ENCODE peak calls at places on chromosomes 1 and 21, in six cellular contexts. H is CD8-positive, alpha-beta T cell; D is brain microvascular endothelial cell; P is Peyer's patch; N is cardiac fibroblast; W is fibroblast of the aortic adventitia. M is an unnamed sample.

GRCh38 chr1:1183221-1183747 is 9.6 kb downstream of the TTLL10 start:
- DNase-seq in W (no peak), H (no peak), P (peak; percentile 42), N (no peak), D (no peak), M (no peak)

GRCh38 chr1:214670098-214670497 is 67.1 kb downstream of the CENPF start:
- DNase-seq in D (peak; percentile 91), P (no peak), H (no peak), N (peak; percentile 91), W (peak; percentile 72), M (no peak)

GRCh38 chr1:151036356-151036755 is at the start of gene BNIPL:
- DNase-seq in P (no peak), N (no peak), D (no peak), H (no peak), W (no peak), M (no peak)

GRCh38 chr1:208216062-208216461 is 28.1 kb downstream of the PLXNA2 start:
- DNase-seq in N (peak; percentile 58), H (no peak), W (peak; percentile 45), D (peak; percentile 57), P (no peak), M (no peak)

GRCh38 chr1:29256979-29257804 is 20.9 kb downstream of the PTPRU start:
- DNase-seq in H (no peak), W (peak; percentile 69), D (peak; percentile 53), P (peak; percentile 48), N (peak; percentile 66), M (peak; percentile 64)

GRCh38 chr1:2413495-2414296 is 1.3 kb upstream of the PEX10 start:
- DNase-seq in W (no peak), N (no peak), H (peak; percentile 16), P (peak; percentile 60), D (no peak), M (no peak)

GRCh38 chr1:185157599-185158469 is 867 bp downstream of the SWT1 start:
- DNase-seq in D (no peak), H (peak; percentile 14), N (peak; percentile 8), W (peak; percentile 17), P (no peak), M (no peak)

GRCh38 chr1:30892671-30893073 is 15.9 kb downstream of the SDC3 start:
- DNase-seq in N (peak; percentile 23), D (no peak), H (no peak), P (peak; percentile 64), W (no peak), M (no peak)

GRCh38 chr1:215845224-215845902 is 278.3 kb downstream of the KCTD3 start:
- DNase-seq in N (peak; percentile 64), P (no peak), W (peak; percentile 73), H (no peak), D (peak; percentile 31), M (no peak)

GRCh38 chr1:29972664-29973063 is 736.3 kb downstream of the PTPRU start:
- DNase-seq in N (no peak), P (no peak), W (no peak), H (no peak), D (no peak), M (no peak)

GRCh38 chr1:81158592-81158991 is 642.1 kb upstream of the ADGRL2 start:
- DNase-seq in D (peak; percentile 25), W (peak; percentile 79), N (peak; percentile 70), P (no peak), H (no peak), M (no peak)

GRCh38 chr21:38621132-38621531 is 122.9 kb upstream of the ERG start:
- DNase-seq in P (no peak), D (no peak), N (no peak), H (no peak), W (no peak), M (no peak)

GRCh38 chr1:74363220-74363619 is 128.0 kb downstream of the TNNI3K start:
- DNase-seq in D (no peak), W (no peak), H (no peak), P (no peak), N (no peak), M (no peak)

GRCh38 chr1:26278835-26279597 is 870 bp upstream of the SH3BGRL3 start:
- DNase-seq in H (no peak), D (no peak), N (peak; percentile 49), W (peak; percentile 62), P (peak; percentile 75), M (no peak)

GRCh38 chr1:196577386-196577785 is 30.9 kb downstream of the KCNT2 start:
- DNase-seq in N (no peak), W (no peak), H (no peak), P (no peak), D (no peak), M (no peak)

GRCh38 chr1:228478912-228479665 is 8.1 kb upstream of the RNF187 start:
- DNase-seq in H (no peak), D (no peak), N (no peak), P (no peak), W (no peak), M (no peak)

GRCh38 chr1:27527223-27527856 is 37.4 kb upstream of the WASF2 start:
- DNase-seq in N (peak; percentile 62), H (peak; percentile 50), W (no peak), P (peak; percentile 82), D (no peak), M (no peak)

GRCh38 chr1:7235871-7236472 is 450.7 kb downstream of the CAMTA1 start:
- DNase-seq in N (no peak), P (no peak), D (no peak), H (no peak), W (no peak), M (no peak)

GRCh38 chr21:34369741-34370140 is 5.6 kb upstream of the SMIM11 start:
- DNase-seq in P (no peak), W (no peak), N (no peak), H (no peak), D (no peak), M (no peak)

GRCh38 chr1:73056826-73057225 is 774.5 kb upstream of the NEGR1 start:
- DNase-seq in N (no peak), H (no peak), P (peak; percentile 61), D (no peak), W (no peak), M (no peak)

GRCh38 chr1:25003457-25004190 is 73.5 kb upstream of the RUNX3 start:
- DNase-seq in D (no peak), N (no peak), W (no peak), H (no peak), P (no peak), M (no peak)

GRCh38 chr1:121558514-121558913 is 373.7 kb downstream of the SRGAP2C start:
- DNase-seq in N (peak; percentile 80), H (no peak), D (peak; percentile 73), W (peak; percentile 97), P (no peak), M (no peak)

GRCh38 chr1:20689645-20690056 is 28.2 kb downstream of the KIF17 start:
- DNase-seq in D (no peak), H (no peak), P (no peak), W (no peak), N (no peak), M (no peak)

GRCh38 chr1:181094813-181095212 is 6.3 kb downstream of the IER5 start:
- DNase-seq in H (no peak), P (no peak), N (peak; percentile 96), W (peak; percentile 98), D (peak; percentile 88), M (no peak)

GRCh38 chr1:162627662-162628296 is 4.5 kb upstream of the DDR2 start:
- DNase-seq in D (peak; percentile 34), P (no peak), W (peak; percentile 60), N (peak; percentile 58), H (no peak), M (no peak)

GRCh38 chr1:155970531-155971167 is 7.7 kb downstream of the ARHGEF2 start:
- DNase-seq in D (peak; percentile 71), H (no peak), N (peak; percentile 70), P (peak; percentile 85), W (peak; percentile 88), M (peak; percentile 89)

GRCh38 chr21:29318354-29318753 is 19.6 kb downstream of the BACH1 start:
- DNase-seq in H (no peak), D (no peak), N (peak; percentile 33), P (no peak), W (peak; percentile 34), M (no peak)

GRCh38 chr1:234722267-234722704 is 112.3 kb upstream of the IRF2BP2 start:
- DNase-seq in N (no peak), P (no peak), W (no peak), D (no peak), H (no peak), M (no peak)
- H3K4me3 ChIP-seq in N (no peak overlapping the region), P (no peak overlapping the region), W (peak overlapping the region; percentile 54), D (no peak overlapping the region), H (no peak overlapping the region), M (no peak overlapping the region)

DNA sequence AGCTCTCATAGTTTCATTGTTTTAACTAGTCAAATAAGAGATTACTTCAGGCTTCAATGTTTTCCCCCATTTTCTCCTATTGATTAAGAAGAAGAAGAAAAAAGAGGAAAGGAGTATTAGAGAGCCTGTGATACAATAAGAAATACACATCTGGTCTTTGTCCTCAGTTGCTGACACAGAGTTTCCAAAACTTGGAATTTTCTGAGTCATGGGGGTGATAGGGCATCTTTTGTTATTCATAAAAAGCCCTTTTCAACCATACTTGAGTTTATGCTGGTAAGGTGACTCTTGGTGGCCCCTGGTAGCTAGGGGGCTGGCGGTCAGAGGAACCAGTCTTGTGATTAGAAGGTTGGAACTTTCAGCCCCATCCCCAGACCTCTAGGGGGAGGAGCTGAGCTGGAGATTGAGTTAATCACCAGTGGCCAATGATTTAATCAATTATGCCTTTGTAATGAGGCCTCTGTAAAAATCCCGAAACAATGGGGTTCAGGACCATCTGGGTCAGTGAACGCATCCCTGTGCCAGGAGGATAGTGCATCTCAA is 28.9 kb upstream of the KLF18 start:
- DNase-seq in P (no peak), D (no peak), W (peak; percentile 70), H (no peak), N (peak; percentile 51), M (no peak)
- TF ChIP-seq CTCF in P (no peak), D (peak; percentile 28), W (no peak), H (no peak), N (no peak), M (no peak)

GRCh38 chr1:6065093-6065878 is 19.6 kb downstream of the KCNAB2 start:
- DNase-seq in N (peak; percentile 7), D (no peak), P (no peak), H (no peak), W (no peak), M (no peak)
- H3K4me3 ChIP-seq in N (no peak overlapping the region), D (no peak overlapping the region), P (no peak overlapping the region), H (no peak overlapping the region), W (no peak overlapping the region), M (no peak overlapping the region)

GRCh38 chr21:20311388-20311787 is 686.8 kb upstream of the NCAM2 start:
- DNase-seq in P (no peak), W (no peak), N (no peak), D (no peak), H (no peak), M (no peak)

GRCh38 chr21:20308586-20308985 is 689.6 kb upstream of the NCAM2 start:
- DNase-seq in H (no peak), N (no peak), W (no peak), P (no peak), D (no peak), M (no peak)

GRCh38 chr21:20315044-20315443 is 683.2 kb upstream of the NCAM2 start:
- DNase-seq in H (no peak), N (no peak), D (no peak), P (no peak), W (no peak), M (no peak)

DNA sequence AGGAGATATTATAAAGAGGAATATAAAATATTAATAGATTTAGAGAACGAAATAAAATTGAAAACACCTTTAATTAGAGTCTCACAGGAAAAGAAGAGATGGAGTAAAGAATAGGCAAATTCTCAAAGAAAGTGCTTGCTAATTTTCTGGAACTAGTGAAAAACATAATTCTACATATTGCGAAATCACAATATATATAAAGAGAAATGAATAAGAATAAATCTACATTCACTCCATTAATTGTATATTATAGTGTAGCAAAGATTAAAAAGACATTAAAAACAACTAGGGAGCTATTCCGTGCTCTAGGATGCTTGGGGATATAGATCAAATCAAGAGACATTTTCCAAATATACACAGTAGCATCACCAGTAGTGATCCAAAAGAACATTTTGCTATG is 685.2 kb upstream of the NCAM2 start:
- DNase-seq in N (no peak), P (no peak), D (no peak), W (no peak), H (no peak), M (no peak)
- TF ChIP-seq CTCF in N (no peak), P (no peak), D (no peak), W (no peak), H (no peak), M (no peak)